ENCODE peak calls at places on chromosomes 7 and 10, in eight cellular contexts. Q, L, K, O, Y, T, N and F are unnamed samples.
A peak's percentile ranks its signal among the peaks of the same experiment; 100 is the strongest.

GRCh38 chr7:96088579-96088978 is 233.3 kb downstream of the SLC25A13 start:
- DNase-seq in Q (no peak), L (no peak), K (no peak), O (no peak), Y (no peak), T (no peak), N (no peak), F (no peak)

GRCh38 chr10:109975251-109975650 is 32.5 kb upstream of the ADD3 start:
- DNase-seq in Q (no peak), L (no peak), K (no peak), O (no peak), Y (no peak), T (no peak), N (no peak), F (no peak)

GRCh38 chr10:70175516-70175915 is 5.2 kb upstream of the SAR1A start:
- DNase-seq in Q (no peak), L (no peak), K (no peak), O (no peak), Y (no peak), T (no peak), N (no peak), F (no peak)

GRCh38 chr7:150857276-150858055 is 5.1 kb downstream of the AOC1 start:
- DNase-seq in Q (no peak), L (no peak), K (no peak), O (no peak), Y (no peak), T (peak; percentile 37), N (no peak), F (no peak)

GRCh38 chr10:118729641-118730258 is 25.0 kb downstream of the CACUL1 start:
- DNase-seq in Q (no peak), L (no peak), K (no peak), O (peak; percentile 23), Y (no peak), T (no peak), N (no peak), F (no peak)

GRCh38 chr7:104980440-104980839 is 33.6 kb upstream of the KMT2E start:
- DNase-seq in Q (no peak), L (no peak), K (no peak), O (peak; percentile 67), Y (no peak), T (no peak), N (no peak), F (no peak)

GRCh38 chr10:58044072-58044471 is 223.6 kb downstream of the IPMK start:
- DNase-seq in Q (no peak), L (no peak), K (no peak), O (peak; percentile 93), Y (no peak), T (no peak), N (no peak), F (no peak)

GRCh38 chr7:149109969-149110368 is 16.2 kb downstream of the ZNF425 start:
- DNase-seq in Q (no peak), L (no peak), K (no peak), O (no peak), Y (no peak), T (no peak), N (no peak), F (no peak)

GRCh38 chr7:136637826-136638225 is 230.6 kb upstream of the CHRM2 start:
- DNase-seq in Q (no peak), L (no peak), K (no peak), O (peak; percentile 44), Y (no peak), T (no peak), N (no peak), F (no peak)

GRCh38 chr7:7764515-7765138 is 46.2 kb upstream of the RPA3 start:
- DNase-seq in Q (no peak), L (no peak), K (no peak), O (no peak), Y (no peak), T (no peak), N (no peak), F (no peak)

GRCh38 chr7:105429746-105430612 is 41.3 kb upstream of the SRPK2 start:
- DNase-seq in Q (peak; percentile 53), L (peak; percentile 65), K (no peak), O (peak; percentile 57), Y (peak; percentile 36), T (no peak), N (no peak), F (peak; percentile 4)

GRCh38 chr10:132054564-132054963 is 11.2 kb upstream of the JAKMIP3 start:
- DNase-seq in Q (no peak), L (no peak), K (no peak), O (peak; percentile 26), Y (no peak), T (peak; percentile 80), N (peak; percentile 39), F (no peak)

GRCh38 chr7:98469088-98469487 is 68.2 kb upstream of the BAIAP2L1 start:
- DNase-seq in Q (no peak), L (no peak), K (no peak), O (no peak), Y (no peak), T (no peak), N (no peak), F (no peak)

GRCh38 chr7:103524042-103524907 is 78.3 kb upstream of the SLC26A5 start:
- DNase-seq in Q (no peak), L (no peak), K (no peak), O (peak; percentile 50), Y (no peak), T (no peak), N (no peak), F (no peak)

GRCh38 chr10:7085913-7086589 is 324.8 kb downstream of the SFMBT2 start:
- DNase-seq in Q (no peak), L (no peak), K (no peak), O (peak; percentile 23), Y (no peak), T (no peak), N (no peak), F (no peak)

GRCh38 chr7:14858410-14858809 is 44.1 kb downstream of the DGKB start:
- DNase-seq in Q (no peak), L (no peak), K (no peak), O (no peak), Y (no peak), T (no peak), N (no peak), F (no peak)

GRCh38 chr10:63783882-63784281 is 262.7 kb downstream of the REEP3 start:
- DNase-seq in Q (no peak), L (no peak), K (no peak), O (no peak), Y (no peak), T (no peak), N (no peak), F (no peak)

GRCh38 chr7:114823290-114823689 is 98.6 kb upstream of the MDFIC start:
- DNase-seq in Q (no peak), L (no peak), K (no peak), O (no peak), Y (no peak), T (no peak), N (no peak), F (no peak)

GRCh38 chr7:151174246-151175046 is 7.0 kb upstream of the GBX1 start:
- DNase-seq in Q (no peak), L (no peak), K (no peak), O (peak; percentile 30), Y (no peak), T (peak; percentile 84), N (peak; percentile 75), F (no peak)

GRCh38 chr10:3817002-3817401 is 32.0 kb upstream of the KLF6 start:
- DNase-seq in Q (no peak), L (no peak), K (no peak), O (no peak), Y (no peak), T (no peak), N (no peak), F (no peak)

DNA sequence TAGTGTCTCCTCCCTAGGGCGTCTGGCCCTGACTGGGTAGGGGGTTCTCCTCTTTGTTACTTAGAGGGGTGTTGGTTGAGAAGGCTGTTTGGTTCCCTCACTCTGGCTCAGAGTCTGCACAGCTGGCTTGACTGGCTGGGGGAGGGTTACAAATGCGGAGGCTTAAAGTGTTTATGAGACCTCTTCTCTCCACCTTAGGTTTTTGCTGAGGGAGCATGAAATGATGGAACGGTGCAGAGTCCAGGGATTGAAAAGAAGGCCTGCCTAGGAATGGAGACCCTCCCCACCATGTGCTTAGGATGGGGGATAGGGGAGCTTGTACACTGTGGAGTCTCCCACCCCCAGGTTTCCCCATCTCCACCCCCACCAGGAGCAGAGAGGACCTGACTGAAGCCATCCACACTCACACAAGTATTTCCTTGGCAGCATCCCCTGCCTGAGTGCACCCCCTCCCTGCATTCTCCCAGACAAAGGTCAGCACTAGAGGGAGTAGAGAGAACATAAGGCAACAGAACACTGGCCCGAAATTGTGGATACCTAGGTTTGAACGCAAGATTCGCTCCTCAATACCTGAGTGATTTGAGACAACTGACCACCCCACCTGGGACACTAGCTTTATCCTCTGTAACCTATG is 1.7 kb upstream of the LDB1 start:
- DNase-seq in Q (peak; percentile 45), L (no peak), K (no peak), O (peak; percentile 42), Y (no peak), T (peak; percentile 57), N (no peak), F (no peak)
- H3K4me3 ChIP-seq in Q (peak overlapping the region; percentile 74), L (peak overlapping the region; percentile 90), K (no peak overlapping the region), O (peak overlapping the region; percentile 91), Y (peak overlapping the region; percentile 83), T (peak overlapping the region; percentile 80), N (no peak overlapping the region), F (no peak overlapping the region)

GRCh38 chr7:100567045-100567730 is 6.5 kb downstream of the SAP25 start:
- DNase-seq in Q (no peak), L (no peak), K (no peak), O (peak; percentile 34), Y (peak; percentile 61), T (no peak), N (peak; percentile 56), F (no peak)
- H3K27ac ChIP-seq in Q (no peak overlapping the region), L (no peak overlapping the region), K (no peak overlapping the region), O (no peak overlapping the region), Y (no peak overlapping the region), T (no peak overlapping the region), N (peak overlapping the region; percentile 64), F (no peak overlapping the region)

DNA sequence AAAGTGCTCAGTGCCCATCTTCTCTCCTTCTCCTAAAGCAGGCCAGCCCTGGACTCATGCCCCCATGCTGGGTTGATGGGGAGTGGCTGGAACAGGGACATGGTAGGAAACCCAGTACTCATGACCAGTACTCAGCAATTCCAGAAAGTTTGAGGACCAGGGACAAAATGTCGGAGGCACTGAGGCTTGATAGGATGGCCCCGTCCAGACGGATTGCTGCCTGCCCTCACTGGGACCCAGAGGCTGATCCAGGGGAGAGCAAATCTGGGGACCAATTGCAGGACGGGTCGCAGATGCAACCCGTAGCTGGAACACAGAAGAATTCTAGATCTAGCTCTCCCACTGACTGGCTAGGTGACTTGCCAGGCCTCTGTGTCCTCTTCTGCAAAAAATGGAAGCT is 5.1 kb downstream of the ZCCHC24 start:
- DNase-seq in Q (no peak), L (no peak), K (no peak), O (no peak), Y (no peak), T (no peak), N (peak; percentile 62), F (no peak)
- H3K4me3 ChIP-seq in Q (no peak overlapping the region), L (no peak overlapping the region), K (no peak overlapping the region), O (peak overlapping the region; percentile 5), Y (no peak overlapping the region), T (no peak overlapping the region), N (no peak overlapping the region), F (no peak overlapping the region)

DNA sequence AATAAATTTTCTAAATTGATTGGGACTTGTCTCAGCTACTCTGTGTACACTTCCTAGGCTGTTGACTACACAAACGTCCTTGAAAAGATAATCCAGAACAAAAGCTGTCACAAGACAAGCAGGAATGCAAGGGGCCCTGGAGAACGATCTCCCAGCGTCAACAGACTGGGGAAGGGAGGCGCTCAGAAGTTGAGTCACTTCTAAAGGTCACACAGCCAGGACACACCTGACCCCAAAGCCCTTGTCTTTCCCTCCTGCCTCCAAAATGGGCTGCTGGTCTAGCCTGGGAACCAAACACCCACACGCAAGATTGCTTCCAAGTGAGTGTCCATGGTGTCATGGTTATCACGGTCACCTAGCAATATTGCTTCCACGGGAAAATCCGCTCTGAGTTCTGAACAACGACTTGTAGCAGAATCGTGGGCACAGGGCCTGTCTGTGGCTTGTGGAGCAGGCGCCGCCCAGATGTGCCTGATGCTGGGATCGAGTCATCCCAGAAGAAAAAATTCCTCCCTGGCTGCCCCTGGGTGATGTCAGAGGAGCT is 49.8 kb downstream of the SPOCK2 start:
- DNase-seq in Q (no peak), L (no peak), K (no peak), O (peak; percentile 94), Y (no peak), T (no peak), N (no peak), F (no peak)
- H3K27ac ChIP-seq in Q (no peak overlapping the region), L (no peak overlapping the region), K (no peak overlapping the region), O (peak overlapping the region; percentile 50), Y (no peak overlapping the region), T (no peak overlapping the region), N (no peak overlapping the region), F (no peak overlapping the region)